ENCODE peak calls at places on chromosomes 7 and 10, in five cellular contexts. S is fibroblast of villous mesenchyme, X is tibial nerve, O is ovary, P is MM.1S. K is an unnamed sample.

GRCh38 chr10:78199019-78199418 is 165.4 kb downstream of the RPS24 start:
- DNase-seq in S (no peak), X (no peak), O (no peak), P (no peak), K (no peak)

GRCh38 chr7:46282155-46282554 is 361.1 kb upstream of the IGFBP3 start:
- DNase-seq in S (no peak), X (no peak), O (no peak), P (no peak), K (no peak)

GRCh38 chr10:11697718-11698527 is 44.3 kb upstream of the ECHDC3 start:
- DNase-seq in S (no peak), X (no peak), O (no peak), P (no peak), K (no peak)

GRCh38 chr10:119602241-119603095 is 5.7 kb upstream of the TIAL1 start:
- DNase-seq in S (peak), X (no peak), O (no peak), P (peak), K (no peak)

GRCh38 chr7:88299126-88299525 is 7.6 kb downstream of the STEAP4 start:
- DNase-seq in S (no peak), X (no peak), O (no peak), P (no peak), K (no peak)

GRCh38 chr10:71850021-71850744 is 868 bp downstream of the PSAP start:
- DNase-seq in S (no peak), X (no peak), O (no peak), P (no peak), K (no peak)

GRCh38 chr7:105723582-105723981 is 142.3 kb upstream of the EFCAB10 start:
- DNase-seq in S (peak), X (no peak), O (peak), P (no peak), K (no peak)

GRCh38 chr10:109863775-109864174 is 59.5 kb downstream of the XPNPEP1 start:
- DNase-seq in S (no peak), X (no peak), O (no peak), P (no peak), K (no peak)

GRCh38 chr7:140229101-140229525 is 52.3 kb upstream of the KDM7A start:
- DNase-seq in S (no peak), X (no peak), O (no peak), P (no peak), K (no peak)

GRCh38 chr10:86087716-86088115 is 278.9 kb downstream of the GRID1 start:
- DNase-seq in S (no peak), X (no peak), O (no peak), P (no peak), K (no peak)

GRCh38 chr7:115471891-115472290 is 550.0 kb downstream of the MDFIC start:
- DNase-seq in S (peak), X (no peak), O (no peak), P (no peak), K (no peak)

GRCh38 chr10:60282771-60283353 is 106.8 kb downstream of the ANK3 start:
- DNase-seq in S (peak), X (no peak), O (no peak), P (no peak), K (no peak)

GRCh38 chr10:54800677-54801480 is at the start of gene PCDH15:
- DNase-seq in S (no peak), X (no peak), O (no peak), P (peak), K (peak)

GRCh38 chr10:71176661-71177060 is 35.7 kb upstream of the UNC5B start:
- DNase-seq in S (no peak), X (no peak), O (no peak), P (no peak), K (no peak)

GRCh38 chr7:105246195-105247078 is 142.3 kb downstream of the SRPK2 start:
- DNase-seq in S (no peak), X (no peak), O (no peak), P (no peak), K (no peak)

GRCh38 chr7:52712938-52713337 is 322.5 kb upstream of the POM121L12 start:
- DNase-seq in S (no peak), X (no peak), O (no peak), P (peak), K (no peak)

GRCh38 chr7:131383417-131383816 is 55.7 kb downstream of the MKLN1 start:
- DNase-seq in S (no peak), X (no peak), O (no peak), P (no peak), K (no peak)

GRCh38 chr10:110312206-110312605 is 7.5 kb upstream of the SMNDC1 start:
- DNase-seq in S (no peak), X (no peak), O (no peak), P (no peak), K (no peak)

GRCh38 chr10:59709472-59710125 is at the start of gene SLC16A9:
- DNase-seq in S (peak), X (no peak), O (peak), P (peak), K (no peak)

GRCh38 chr7:108592633-108593277 is 23.1 kb downstream of the DNAJB9 start:
- DNase-seq in S (peak), X (no peak), O (no peak), P (no peak), K (no peak)

GRCh38 chr10:15387021-15387420 is 15.9 kb upstream of the FAM171A1 start:
- DNase-seq in S (no peak), X (no peak), O (no peak), P (no peak), K (no peak)

GRCh38 chr10:44572146-44572545 is 187.2 kb upstream of the CXCL12 start:
- DNase-seq in S (no peak), X (no peak), O (no peak), P (no peak), K (no peak)

GRCh38 chr7:151244871-151245346 is 3.6 kb downstream of the SMARCD3 start:
- DNase-seq in S (no peak), X (no peak), O (no peak), P (no peak), K (no peak)

GRCh38 chr10:130412317-130412716 is 276.1 kb downstream of the GLRX3 start:
- DNase-seq in S (no peak), X (no peak), O (no peak), P (no peak), K (no peak)

GRCh38 chr10:6694447-6695155 is 114.5 kb upstream of the PRKCQ start:
- DNase-seq in S (no peak), X (no peak), O (no peak), P (no peak), K (no peak)

DNA sequence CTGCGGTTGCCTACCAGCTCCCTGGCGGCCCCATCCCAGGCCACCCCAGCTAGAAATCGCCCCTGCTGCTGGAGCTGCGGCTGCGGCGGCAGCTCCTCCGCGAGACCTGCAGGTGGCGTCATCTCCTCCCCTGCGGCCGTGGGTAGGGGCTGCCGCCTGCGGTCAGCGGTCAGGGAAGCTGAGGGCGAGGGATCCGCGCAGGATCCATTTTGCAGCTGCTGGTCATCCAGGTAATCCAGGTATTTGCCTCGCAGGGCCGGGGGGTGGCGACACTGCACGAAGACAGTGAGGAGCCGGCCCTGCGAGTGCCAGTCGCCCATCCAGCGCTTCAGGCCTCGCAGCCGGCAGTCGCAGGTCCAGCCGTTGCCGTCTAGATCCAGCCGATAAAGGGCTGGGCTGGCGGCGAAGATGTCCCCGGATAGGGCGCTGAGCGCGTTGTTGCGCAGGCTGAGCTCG is 1.5 kb downstream of the TRIL start:
- DNase-seq in S (peak), X (peak), O (peak), P (no peak), K (no peak)
- H3K4me3 ChIP-seq in S (peak), X (peak), O (peak), P (peak), K (peak)

GRCh38 chr7:64905133-64905532 is 2.1 kb downstream of the ZNF273 start:
- DNase-seq in S (peak), X (no peak), O (no peak), P (no peak), K (no peak)

GRCh38 chr7:64902806-64903721 is at the start of gene ZNF273:
- DNase-seq in S (peak), X (peak), O (peak), P (peak), K (peak)

GRCh38 chr7:64907641-64908326 is 4.7 kb downstream of the ZNF273 start:
- DNase-seq in S (no peak), X (no peak), O (no peak), P (no peak), K (no peak)

GRCh38 chr7:64904008-64904407 is 935 bp downstream of the ZNF273 start:
- DNase-seq in S (no peak), X (no peak), O (no peak), P (no peak), K (no peak)

GRCh38 chr7:64905547-64905946 is 2.5 kb downstream of the ZNF273 start:
- DNase-seq in S (no peak), X (no peak), O (no peak), P (no peak), K (no peak)
- H3K4me3 ChIP-seq in S (peak), X (no peak), O (no peak), P (no peak), K (no peak)

DNA sequence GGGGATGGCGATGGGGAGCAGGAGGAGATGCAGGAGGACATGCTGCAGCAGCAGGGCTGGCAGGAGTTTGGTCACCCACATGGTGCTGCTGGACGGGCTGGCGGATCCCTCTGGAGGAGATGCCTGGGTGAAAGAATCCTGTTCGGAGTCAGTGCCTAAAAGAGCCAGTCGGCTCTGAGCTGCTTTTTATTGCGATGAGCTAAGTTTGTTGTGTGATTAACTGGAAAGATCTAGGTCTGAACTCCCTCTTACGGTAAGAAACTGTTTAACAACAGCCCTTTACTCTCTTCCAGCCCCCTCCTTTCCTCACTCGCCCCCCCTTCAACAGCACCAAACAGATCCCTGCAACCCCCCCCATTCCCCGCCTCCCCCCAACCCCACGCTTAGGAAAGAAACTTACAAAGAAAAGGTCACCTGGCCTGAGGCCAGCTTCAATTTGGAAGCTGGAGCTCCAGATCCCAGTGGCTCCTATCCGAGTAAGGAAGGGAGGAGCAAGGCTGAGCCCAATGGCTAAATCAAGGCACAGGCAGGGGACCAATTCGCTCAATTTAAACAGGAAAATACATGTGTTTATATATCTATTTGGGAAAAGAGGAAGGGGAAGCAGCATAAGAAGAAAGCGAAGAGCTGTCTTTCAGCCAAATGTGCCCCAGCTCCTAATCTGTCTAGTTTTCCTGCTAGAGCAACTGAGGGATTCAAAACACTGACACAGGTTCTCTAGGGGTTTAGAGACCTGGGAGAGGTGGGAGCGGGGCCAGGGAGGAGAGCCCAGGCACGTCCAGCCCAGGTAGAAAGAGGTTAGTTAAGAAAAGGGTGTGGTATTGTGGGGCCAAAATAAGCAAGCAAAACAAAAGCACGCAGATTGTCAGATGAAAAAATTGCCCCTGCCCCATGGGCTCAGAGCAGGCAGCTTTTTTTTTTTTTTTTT is at the start of gene HGF:
- DNase-seq in S (peak), X (peak), O (peak), P (no peak), K (no peak)
- H3K4me3 ChIP-seq in S (peak), X (peak), O (peak), P (peak), K (no peak)

DNA sequence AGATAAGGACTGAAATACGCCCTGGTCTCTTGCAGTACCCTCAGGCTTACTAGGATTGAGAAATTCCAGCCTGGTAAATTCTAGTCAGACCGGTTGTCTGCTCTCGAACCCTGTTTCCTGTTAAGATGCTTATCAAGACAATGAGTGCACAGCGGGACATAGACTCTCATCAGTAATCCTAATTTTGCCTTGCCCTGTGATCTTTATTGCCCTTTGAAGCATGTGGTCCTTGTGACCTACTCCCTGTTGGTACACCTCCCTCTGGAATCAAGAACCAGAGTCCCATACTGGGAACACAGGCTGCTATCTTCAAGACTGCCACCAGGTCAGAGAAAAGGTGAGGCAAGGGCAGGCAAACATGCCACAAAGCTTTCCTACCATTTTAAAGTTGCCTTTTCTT is 7.2 kb downstream of the C10orf53 start:
- DNase-seq in S (no peak), X (no peak), O (no peak), P (no peak), K (no peak)
- H3K4me3 ChIP-seq in S (no peak), X (no peak), O (no peak), P (no peak), K (no peak)

DNA sequence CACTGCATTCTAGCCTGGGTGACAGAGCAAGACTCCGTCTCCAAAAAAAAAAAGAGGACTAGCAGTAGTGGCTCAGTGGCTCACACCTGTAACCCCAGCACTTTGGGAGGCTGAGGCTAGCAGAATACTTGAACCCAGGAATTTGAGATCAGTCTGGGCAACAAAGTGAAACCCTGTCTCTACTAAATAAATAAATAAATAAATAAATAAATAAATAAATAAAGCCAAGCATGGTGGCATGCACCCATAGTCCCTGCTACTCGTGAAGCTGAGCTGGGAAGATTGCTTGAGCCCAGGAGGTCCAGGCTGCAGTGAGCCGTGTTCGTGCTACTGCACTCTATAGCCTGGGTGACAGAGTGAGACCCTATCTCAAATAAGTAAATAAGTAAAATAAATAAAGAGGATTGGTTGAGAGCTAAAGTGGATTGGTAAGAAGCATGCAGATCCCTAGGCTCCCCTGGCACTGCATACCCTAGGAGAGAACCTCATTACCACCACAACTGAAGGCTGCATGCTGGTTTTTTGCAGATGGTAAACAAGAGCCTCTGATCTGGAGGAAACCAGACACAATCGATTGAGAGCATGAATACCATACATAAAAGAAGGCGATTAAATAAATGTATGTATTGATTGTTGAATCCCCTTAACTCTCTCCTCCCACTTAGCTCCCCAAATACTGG is 163.2 kb downstream of the REEP3 start:
- DNase-seq in S (no peak), X (no peak), O (no peak), P (no peak), K (no peak)
- H3K4me3 ChIP-seq in S (no peak), X (no peak), O (no peak), P (no peak), K (no peak)

GRCh38 chr10:84540617-84541288 is 212.4 kb downstream of the CCSER2 start:
- DNase-seq in S (peak), X (peak), O (peak), P (peak), K (peak)
- H3K4me3 ChIP-seq in S (peak), X (peak), O (peak), P (peak), K (peak)

K was measured in Jurkat, Clone E6-1.